ENCODE peak calls at places on chromosomes 5 and 9, in six cellular contexts. C is H9, G is IMR-90, A is neuronal stem cell, Q is H1, O is trophoblast cell. X is an unnamed sample.

GRCh38 chr9:98900725-98901124 is 43.0 kb upstream of the COL15A1 start:
- DNase-seq in A (no peak), G (no peak), C (no peak), Q (no peak), O (no peak), X (no peak)

GRCh38 chr9:127838375-127839078 is 15.9 kb downstream of the ENG start:
- DNase-seq in A (no peak), Q (no peak), C (no peak), O (peak), G (peak), X (peak)

GRCh38 chr5:35096209-35096608 is 48.5 kb upstream of the AGXT2 start:
- DNase-seq in G (no peak), C (no peak), O (no peak), Q (no peak), A (no peak), X (no peak)

GRCh38 chr5:69454460-69455249 is 37.9 kb upstream of the OCLN start:
- DNase-seq in A (no peak), Q (no peak), C (no peak), G (no peak), O (peak), X (no peak)

GRCh38 chr5:94544784-94545318 is 73.6 kb downstream of the KIAA0825 start:
- DNase-seq in G (no peak), C (no peak), Q (no peak), A (no peak), O (no peak), X (no peak)

GRCh38 chr5:82295959-82296557 is 17.9 kb upstream of the RPS23 start:
- DNase-seq in C (no peak), A (no peak), G (no peak), Q (no peak), O (no peak), X (no peak)

GRCh38 chr5:23466401-23466886 is 41.0 kb upstream of the PRDM9 start:
- DNase-seq in O (peak), A (no peak), Q (no peak), C (no peak), G (no peak), X (peak)

GRCh38 chr5:59542841-59543825 is 350.4 kb downstream of the PDE4D start:
- DNase-seq in A (no peak), Q (no peak), O (no peak), G (no peak), C (no peak), X (peak)

GRCh38 chr5:116740771-116741170 is 166.1 kb upstream of the SEMA6A start:
- DNase-seq in O (no peak), Q (no peak), A (no peak), C (no peak), G (no peak), X (no peak)

GRCh38 chr5:159031513-159031912 is 68.2 kb downstream of the EBF1 start:
- DNase-seq in O (no peak), Q (no peak), G (peak), A (no peak), C (no peak), X (peak)

GRCh38 chr5:159032656-159033350 is 66.9 kb downstream of the EBF1 start:
- DNase-seq in Q (no peak), C (no peak), O (no peak), A (no peak), G (no peak), X (no peak)

GRCh38 chr5:159034083-159034824 is 65.5 kb downstream of the EBF1 start:
- DNase-seq in C (no peak), O (no peak), Q (no peak), G (no peak), A (no peak), X (peak)

GRCh38 chr5:159031915-159032314 is 67.8 kb downstream of the EBF1 start:
- DNase-seq in Q (no peak), C (no peak), A (no peak), O (no peak), G (no peak), X (no peak)

DNA sequence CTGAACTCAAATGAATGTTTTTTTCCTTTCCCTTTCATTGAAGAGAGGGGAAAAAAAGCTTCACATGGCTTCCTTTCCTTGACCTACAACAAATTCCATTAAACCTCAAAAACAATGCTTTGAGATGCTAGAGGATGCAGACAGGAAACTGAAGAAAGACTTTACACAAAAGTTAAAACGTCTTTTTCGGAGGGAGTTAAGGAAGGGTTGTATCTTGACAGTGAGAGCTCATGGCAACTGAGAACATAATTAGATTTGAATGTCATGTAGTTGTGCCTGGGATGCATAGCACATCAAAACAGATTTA is 66.4 kb downstream of the EBF1 start:
- DNase-seq in C (no peak), G (no peak), Q (no peak), A (no peak), O (no peak), X (peak)
- H4K91ac ChIP-seq in C (no peak), G (no peak), Q (no peak), A (no peak), O (no peak), X (no peak)

DNA sequence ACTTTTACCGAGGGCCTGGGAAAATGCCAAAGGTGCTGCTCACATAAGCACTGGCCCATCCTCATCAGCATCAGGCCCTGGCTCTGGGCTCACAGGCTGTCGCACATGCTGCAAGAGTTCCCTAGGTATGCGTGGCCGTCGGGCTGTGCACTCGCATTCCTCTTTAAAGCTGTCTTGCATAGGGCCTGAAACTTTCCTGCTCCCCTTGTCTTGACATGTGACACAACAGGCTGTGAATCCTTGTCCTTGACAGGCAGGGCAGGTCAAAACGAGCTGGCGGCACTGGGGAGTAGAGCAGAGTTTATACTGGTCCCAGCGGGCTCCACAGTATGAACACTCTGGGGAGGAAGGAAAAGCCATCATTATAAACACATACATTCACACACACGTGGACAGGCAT is 30.7 kb downstream of the TSTD2 start:
- DNase-seq in A (no peak), O (no peak), G (no peak), C (no peak), Q (no peak), X (no peak)
- H3K27ac ChIP-seq in A (no peak), O (no peak), G (no peak), C (no peak), Q (no peak), X (no peak)

DNA sequence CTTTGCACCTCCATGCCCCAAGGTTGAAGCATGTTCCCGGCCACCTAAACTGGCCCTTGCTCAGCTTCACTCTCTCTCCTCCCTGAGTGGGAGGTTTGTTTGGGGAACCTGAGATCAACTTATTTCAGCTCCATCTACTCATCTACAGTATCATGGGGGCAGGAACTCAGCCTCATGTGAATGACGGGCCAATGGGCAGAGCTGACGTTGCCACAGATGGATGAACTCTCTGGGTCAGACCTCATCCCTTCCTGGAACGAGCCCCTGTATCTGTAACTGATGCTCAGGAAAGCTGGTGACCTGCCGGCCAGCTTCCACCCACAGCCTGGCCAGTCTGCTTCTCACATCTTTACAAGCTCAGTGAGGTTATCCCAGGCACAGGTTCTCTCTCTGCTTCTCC is 369.6 kb downstream of the IRX2 start:
- DNase-seq in C (no peak), A (no peak), G (no peak), Q (no peak), O (no peak), X (no peak)
- H4K91ac ChIP-seq in C (no peak), A (no peak), G (no peak), Q (no peak), O (no peak), X (no peak)

DNA sequence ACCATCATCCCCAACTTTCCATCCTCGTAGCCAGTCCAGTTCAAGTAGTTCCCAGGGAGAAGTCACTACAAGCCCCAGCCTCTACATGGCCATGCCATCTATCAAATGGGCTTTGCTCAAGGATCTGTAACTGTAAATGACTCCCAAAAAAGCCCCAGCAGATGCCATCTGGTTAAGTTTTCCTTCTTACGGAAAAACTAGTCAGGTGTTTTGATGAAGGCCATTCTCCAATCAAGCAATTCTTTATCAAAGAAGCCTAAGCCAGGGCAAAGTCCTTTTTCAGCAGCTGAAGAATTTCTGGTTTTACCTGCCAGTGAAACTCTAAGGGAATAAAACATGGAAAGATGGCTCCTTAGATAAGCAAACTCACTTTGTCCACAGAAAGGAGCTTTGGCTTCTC is 21.8 kb upstream of the ZNF622 start:
- DNase-seq in Q (no peak), O (no peak), G (no peak), C (no peak), A (no peak), X (no peak)
- H3K27ac ChIP-seq in Q (no peak), O (no peak), G (no peak), C (no peak), A (no peak), X (no peak)

DNA sequence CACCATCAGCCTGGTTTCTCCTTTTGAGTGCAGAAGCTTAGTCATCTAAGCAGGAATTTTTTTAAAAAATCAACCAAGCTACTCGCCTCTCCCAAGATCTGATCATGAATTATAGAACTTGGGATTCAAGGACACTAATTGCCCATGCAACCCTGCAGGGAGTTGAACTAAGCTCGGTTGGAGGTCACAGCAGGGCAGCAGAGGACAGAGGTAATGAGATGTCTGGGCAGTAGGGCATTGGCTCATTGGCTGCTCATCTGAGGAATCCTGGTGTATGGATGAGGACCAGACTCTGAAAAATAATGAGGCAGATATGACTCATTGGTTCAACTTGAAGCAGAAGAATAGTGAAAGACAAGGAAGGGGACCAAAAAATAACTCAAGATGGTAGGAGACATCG is 111.8 kb upstream of the TLE1 start:
- DNase-seq in O (no peak), C (no peak), Q (no peak), A (no peak), G (peak), X (peak)
- H4K91ac ChIP-seq in O (no peak), C (no peak), Q (no peak), A (no peak), G (peak), X (no peak)